ENCODE peak calls at places on chromosomes 12 and 14, in six cellular contexts. F, W, C, G, M and X are unnamed samples.

GRCh38 chr14:57963071-57963470 is 97.2 kb upstream of the SLC35F4 start:
- DNase-seq in M (no peak), C (no peak), G (no peak), W (no peak), F (no peak), X (no peak)

GRCh38 chr12:52341066-52341580 is 19.9 kb upstream of the KRT83 start:
- DNase-seq in M (no peak), W (no peak), G (no peak), C (no peak), F (no peak), X (no peak)

GRCh38 chr14:99517643-99518381 is 36.6 kb downstream of the CCNK start:
- DNase-seq in G (no peak), W (no peak), M (peak), F (no peak), C (no peak), X (no peak)

GRCh38 chr14:32473476-32473875 is 144.4 kb downstream of the AKAP6 start:
- DNase-seq in F (no peak), M (peak), G (no peak), C (no peak), W (no peak), X (peak)

GRCh38 chr12:5377997-5378596 is 53.8 kb upstream of the NTF3 start:
- DNase-seq in C (no peak), M (no peak), F (no peak), G (no peak), W (no peak), X (no peak)

GRCh38 chr12:80195143-80195726 is 95.9 kb downstream of the OTOGL start:
- DNase-seq in W (no peak), F (peak), M (no peak), G (no peak), C (peak), X (peak)

GRCh38 chr14:94474581-94475031 is 1.4 kb downstream of the SERPINA9 start:
- DNase-seq in C (no peak), F (no peak), W (no peak), M (no peak), G (no peak), X (no peak)

GRCh38 chr14:32709072-32709471 is 229.6 kb upstream of the NPAS3 start:
- DNase-seq in W (no peak), M (no peak), G (no peak), F (no peak), C (peak), X (no peak)

GRCh38 chr12:105106621-105107020 is 910 bp upstream of the WASHC4 start:
- DNase-seq in W (no peak), M (no peak), G (no peak), F (no peak), C (no peak), X (peak)

GRCh38 chr14:84162658-84163057 is 1367.3 kb upstream of the FLRT2 start:
- DNase-seq in M (no peak), C (no peak), W (no peak), G (no peak), F (no peak), X (no peak)

GRCh38 chr12:94771199-94771598 is 120.8 kb upstream of the TMCC3 start:
- DNase-seq in C (no peak), G (no peak), M (no peak), F (no peak), W (no peak), X (no peak)

GRCh38 chr14:35034440-35034833 is 11.6 kb upstream of the FAM177A1 start:
- DNase-seq in G (no peak), C (no peak), M (no peak), W (no peak), F (no peak), X (no peak)

GRCh38 chr14:79587194-79587593 is 624.1 kb downstream of the DIO2 start:
- DNase-seq in M (no peak), W (no peak), G (no peak), C (peak), F (no peak), X (peak)

GRCh38 chr12:9707356-9707755 is 25.5 kb downstream of the CLECL1 start:
- DNase-seq in G (no peak), C (no peak), W (no peak), M (no peak), F (peak), X (no peak)

GRCh38 chr12:128859311-128859710 is 6.0 kb downstream of the GLT1D1 start:
- DNase-seq in W (no peak), F (no peak), M (no peak), C (no peak), G (no peak), X (no peak)

GRCh38 chr14:74804219-74804825 is 41.2 kb downstream of the YLPM1 start:
- DNase-seq in M (no peak), G (no peak), W (no peak), F (peak), C (peak), X (no peak)

GRCh38 chr14:56004807-56005579 is 113.2 kb upstream of the PELI2 start:
- DNase-seq in G (no peak), M (no peak), C (peak), W (no peak), F (no peak), X (peak)

GRCh38 chr14:52079239-52079956 is 10.5 kb upstream of the NID2 start:
- DNase-seq in M (no peak), F (no peak), C (peak), G (no peak), W (no peak), X (no peak)

GRCh38 chr14:32939254-32940065 is 781 bp downstream of the NPAS3 start:
- DNase-seq in C (peak), G (no peak), F (no peak), W (no peak), M (peak), X (peak)

GRCh38 chr14:30620178-30620577 is 1.9 kb upstream of the SCFD1 start:
- DNase-seq in W (no peak), C (peak), F (peak), G (no peak), M (no peak), X (no peak)

GRCh38 chr12:108701779-108702435 is 29.4 kb downstream of the CORO1C start:
- DNase-seq in C (peak), F (no peak), M (no peak), W (no peak), G (no peak), X (peak)

GRCh38 chr12:43416981-43417380 is 135.0 kb downstream of the ADAMTS20 start:
- DNase-seq in W (no peak), C (no peak), M (no peak), F (no peak), G (no peak), X (no peak)

GRCh38 chr14:38583471-38583870 is 327.6 kb upstream of the CLEC14A start:
- DNase-seq in M (no peak), F (no peak), C (no peak), W (no peak), G (no peak), X (no peak)

GRCh38 chr12:29158364-29158763 is 9.3 kb downstream of the FAR2 start:
- DNase-seq in C (no peak), M (no peak), G (no peak), F (no peak), W (no peak), X (no peak)

GRCh38 chr12:58425481-58426392 is 484.4 kb downstream of the ATP23 start:
- DNase-seq in F (no peak), M (no peak), C (peak), G (no peak), W (no peak), X (peak)

GRCh38 chr14:22378181-22378580 is 210.8 kb downstream of the DAD1 start:
- DNase-seq in F (no peak), W (no peak), M (no peak), C (no peak), G (no peak), X (no peak)

GRCh38 chr14:35631071-35631805 is 97.3 kb downstream of the INSM2 start:
- DNase-seq in W (no peak), C (no peak), M (no peak), G (no peak), F (no peak), X (no peak)

GRCh38 chr12:57131896-57132744 is 3.8 kb downstream of the LRP1 start:
- DNase-seq in M (no peak), F (no peak), W (no peak), C (no peak), G (no peak), X (no peak)

GRCh38 chr14:24394275-24394674 is 4.5 kb upstream of the NYNRIN start:
- DNase-seq in C (no peak), G (no peak), W (no peak), F (peak), M (no peak), X (peak)

GRCh38 chr12:121214171-121214777 is 4.3 kb downstream of the P2RX4 start:
- DNase-seq in G (peak), F (no peak), W (no peak), C (peak), M (no peak), X (no peak)

GRCh38 chr12:14261861-14262260 is 103.6 kb upstream of the ATF7IP start:
- DNase-seq in W (no peak), C (no peak), F (no peak), G (no peak), M (no peak), X (no peak)

GRCh38 chr12:91387461-91388134 is 205.0 kb upstream of the DCN start:
- DNase-seq in G (no peak), F (no peak), M (no peak), C (no peak), W (no peak), X (no peak)

GRCh38 chr12:59036341-59036740 is 116.0 kb upstream of the LRIG3 start:
- DNase-seq in G (no peak), F (no peak), W (no peak), M (no peak), C (no peak), X (no peak)

GRCh38 chr12:67649165-67650126 is 901 bp downstream of the DYRK2 start:
- DNase-seq in G (peak), M (peak), F (peak), C (no peak), W (no peak), X (no peak)

GRCh38 chr12:21502164-21502496 is 541 bp downstream of the GOLT1B start:
- DNase-seq in W (peak), C (peak), G (peak), F (peak), M (no peak), X (peak)

GRCh38 chr12:29710104-29710503 is 73.6 kb downstream of the TMTC1 start:
- DNase-seq in G (no peak), M (no peak), F (no peak), C (peak), W (no peak), X (peak)

GRCh38 chr12:49942921-49943662 is 7.4 kb upstream of the AQP2 start:
- DNase-seq in F (no peak), M (peak), G (no peak), C (no peak), W (no peak), X (peak)

GRCh38 chr14:65981192-65981843 is 504.9 kb upstream of the CCDC196 start:
- DNase-seq in W (no peak), C (no peak), F (no peak), G (no peak), M (no peak), X (no peak)